ENCODE peak calls at places on chromosomes 5 and 9, in four cellular contexts. M is germinal center, A is NCI-H1436 treated with DMSO at 0.1 percent for 48 hours, U is pulmonary artery endothelial cell. W is an unnamed sample.

GRCh38 chr5:42570946-42571625 is 147.8 kb downstream of the GHR start:
- DNase-seq in M (no peak), A (no peak), U (no peak), W (no peak)

GRCh38 chr5:68299105-68299504 is 83.5 kb downstream of the PIK3R1 start:
- DNase-seq in M (no peak), A (no peak), U (no peak), W (no peak)

GRCh38 chr5:14476791-14477435 is 104.7 kb upstream of the OTULINL start:
- DNase-seq in M (no peak), A (no peak), U (no peak), W (no peak)

GRCh38 chr9:85515021-85515420 is 226.7 kb downstream of the AGTPBP1 start:
- DNase-seq in M (no peak), A (no peak), U (no peak), W (no peak)

GRCh38 chr5:154972476-154973080 is 31.7 kb downstream of the MRPL22 start:
- DNase-seq in M (no peak), A (no peak), U (peak; percentile 30), W (no peak)

GRCh38 chr9:117714282-117714681 is 10.1 kb downstream of the TLR4 start:
- DNase-seq in M (no peak), A (no peak), U (no peak), W (no peak)

GRCh38 chr5:5331838-5332237 is 90.6 kb upstream of the ICE1 start:
- DNase-seq in M (no peak), A (no peak), U (no peak), W (no peak)

GRCh38 chr5:132376694-132377641 is 7.5 kb downstream of the SLC22A5 start:
- DNase-seq in M (no peak), A (no peak), U (no peak), W (no peak)

GRCh38 chr9:6272229-6272597 is 56.0 kb upstream of the TPD52L3 start:
- DNase-seq in M (no peak), A (no peak), U (no peak), W (no peak)

W was measured in GM06990.